ENCODE peak calls at places on chromosomes 12 and 14, in seven cellular contexts. One of them, this sample, is unnamed.

GRCh38 chr12:2482938-2483337 is 311.8 kb upstream of the FKBP4 start:
- DNase-seq in suprapubic skin: no peak
- DNase-seq in cardiac muscle cell: peak; percentile 19
- DNase-seq in upper lobe of right lung: no peak
- DNase-seq in fibroblast of lung: no peak
- DNase-seq in heart right ventricle: no peak
- DNase-seq in adrenal gland: no peak
- DNase-seq in this sample: no peak

GRCh38 chr14:71244341-71244740 is 337.1 kb downstream of the PCNX1 start:
- DNase-seq in suprapubic skin: no peak
- DNase-seq in cardiac muscle cell: peak; percentile 64
- DNase-seq in fibroblast of lung: no peak
- DNase-seq in heart right ventricle: no peak
- DNase-seq in adrenal gland: no peak
- DNase-seq in upper lobe of right lung: no peak
- DNase-seq in this sample: no peak

GRCh38 chr12:6347367-6348338 is 5.8 kb upstream of the TNFRSF1A start:
- DNase-seq in fibroblast of lung: peak; percentile 91
- DNase-seq in upper lobe of right lung: no peak
- DNase-seq in suprapubic skin: peak; percentile 85
- DNase-seq in heart right ventricle: peak; percentile 65
- DNase-seq in cardiac muscle cell: peak; percentile 98
- DNase-seq in adrenal gland: peak; percentile 73
- DNase-seq in this sample: no peak

GRCh38 chr12:58314610-58315009 is 373.2 kb downstream of the ATP23 start:
- DNase-seq in suprapubic skin: no peak
- DNase-seq in fibroblast of lung: peak; percentile 63
- DNase-seq in adrenal gland: no peak
- DNase-seq in heart right ventricle: no peak
- DNase-seq in cardiac muscle cell: peak; percentile 62
- DNase-seq in upper lobe of right lung: no peak
- DNase-seq in this sample: peak; percentile 13

GRCh38 chr12:121577443-121578180 is 3.2 kb downstream of the KDM2B start:
- DNase-seq in heart right ventricle: no peak
- DNase-seq in cardiac muscle cell: no peak
- DNase-seq in suprapubic skin: no peak
- DNase-seq in adrenal gland: no peak
- DNase-seq in upper lobe of right lung: no peak
- DNase-seq in fibroblast of lung: no peak
- DNase-seq in this sample: no peak

GRCh38 chr12:76183459-76184186 is 99.1 kb upstream of the NAP1L1 start:
- DNase-seq in heart right ventricle: no peak
- DNase-seq in upper lobe of right lung: no peak
- DNase-seq in cardiac muscle cell: peak; percentile 97
- DNase-seq in suprapubic skin: no peak
- DNase-seq in adrenal gland: peak; percentile 89
- DNase-seq in fibroblast of lung: peak; percentile 99
- DNase-seq in this sample: peak; percentile 84

GRCh38 chr14:49769171-49769570 is 1.2 kb downstream of the KLHDC2 start:
- DNase-seq in upper lobe of right lung: no peak
- DNase-seq in fibroblast of lung: peak; percentile 58
- DNase-seq in cardiac muscle cell: peak; percentile 61
- DNase-seq in suprapubic skin: no peak
- DNase-seq in heart right ventricle: no peak
- DNase-seq in adrenal gland: no peak
- DNase-seq in this sample: peak; percentile 28

GRCh38 chr12:110345176-110345651 is 58.3 kb downstream of the ANAPC7 start:
- DNase-seq in suprapubic skin: peak; percentile 73
- DNase-seq in cardiac muscle cell: peak; percentile 24
- DNase-seq in adrenal gland: no peak
- DNase-seq in heart right ventricle: no peak
- DNase-seq in fibroblast of lung: no peak
- DNase-seq in upper lobe of right lung: no peak
- DNase-seq in this sample: no peak

GRCh38 chr12:5830121-5830520 is 114.9 kb downstream of the ANO2 start:
- DNase-seq in cardiac muscle cell: no peak
- DNase-seq in heart right ventricle: no peak
- DNase-seq in upper lobe of right lung: no peak
- DNase-seq in fibroblast of lung: no peak
- DNase-seq in suprapubic skin: no peak
- DNase-seq in adrenal gland: no peak
- DNase-seq in this sample: no peak

GRCh38 chr14:75440733-75441474 is 13.1 kb downstream of the JDP2 start:
- DNase-seq in suprapubic skin: no peak
- DNase-seq in fibroblast of lung: peak; percentile 95
- DNase-seq in upper lobe of right lung: no peak
- DNase-seq in adrenal gland: no peak
- DNase-seq in heart right ventricle: peak; percentile 51
- DNase-seq in cardiac muscle cell: peak; percentile 88
- DNase-seq in this sample: peak; percentile 50

GRCh38 chr12:93844385-93844784 is 167.2 kb downstream of the CRADD start:
- DNase-seq in fibroblast of lung: no peak
- DNase-seq in upper lobe of right lung: no peak
- DNase-seq in heart right ventricle: no peak
- DNase-seq in adrenal gland: no peak
- DNase-seq in suprapubic skin: no peak
- DNase-seq in cardiac muscle cell: no peak
- DNase-seq in this sample: no peak

GRCh38 chr12:52294803-52295202 is 3.5 kb upstream of the KRT81 start:
- DNase-seq in suprapubic skin: no peak
- DNase-seq in cardiac muscle cell: no peak
- DNase-seq in upper lobe of right lung: no peak
- DNase-seq in adrenal gland: no peak
- DNase-seq in heart right ventricle: no peak
- DNase-seq in fibroblast of lung: no peak
- DNase-seq in this sample: no peak

GRCh38 chr12:19643635-19644034 is 204.3 kb downstream of the AEBP2 start:
- DNase-seq in cardiac muscle cell: peak; percentile 77
- DNase-seq in heart right ventricle: no peak
- DNase-seq in suprapubic skin: no peak
- DNase-seq in adrenal gland: no peak
- DNase-seq in upper lobe of right lung: no peak
- DNase-seq in fibroblast of lung: peak; percentile 76
- DNase-seq in this sample: no peak

GRCh38 chr14:92026548-92027190 is 13.2 kb downstream of the TRIP11 start:
- DNase-seq in cardiac muscle cell: no peak
- DNase-seq in suprapubic skin: no peak
- DNase-seq in adrenal gland: no peak
- DNase-seq in upper lobe of right lung: no peak
- DNase-seq in heart right ventricle: no peak
- DNase-seq in fibroblast of lung: no peak
- DNase-seq in this sample: no peak

GRCh38 chr14:55645845-55646832 is 66.1 kb downstream of the KTN1 start:
- DNase-seq in heart right ventricle: no peak
- DNase-seq in adrenal gland: no peak
- DNase-seq in fibroblast of lung: no peak
- DNase-seq in cardiac muscle cell: no peak
- DNase-seq in suprapubic skin: no peak
- DNase-seq in upper lobe of right lung: no peak
- DNase-seq in this sample: no peak

GRCh38 chr12:57111046-57111698 is at the start of gene STAT6:
- DNase-seq in heart right ventricle: peak; percentile 75
- DNase-seq in suprapubic skin: peak; percentile 91
- DNase-seq in upper lobe of right lung: peak; percentile 91
- DNase-seq in cardiac muscle cell: peak; percentile 97
- DNase-seq in fibroblast of lung: peak; percentile 90
- DNase-seq in adrenal gland: peak; percentile 86
- DNase-seq in this sample: no peak

GRCh38 chr14:65228956-65229355 is 126.6 kb upstream of the MAX start:
- DNase-seq in cardiac muscle cell: no peak
- DNase-seq in heart right ventricle: no peak
- DNase-seq in adrenal gland: no peak
- DNase-seq in fibroblast of lung: no peak
- DNase-seq in upper lobe of right lung: no peak
- DNase-seq in suprapubic skin: peak; percentile 2
- DNase-seq in this sample: no peak

GRCh38 chr14:65228436-65228835 is 126.1 kb upstream of the MAX start:
- DNase-seq in cardiac muscle cell: no peak
- DNase-seq in upper lobe of right lung: no peak
- DNase-seq in suprapubic skin: peak; percentile 14
- DNase-seq in adrenal gland: no peak
- DNase-seq in heart right ventricle: no peak
- DNase-seq in fibroblast of lung: no peak
- DNase-seq in this sample: no peak

GRCh38 chr14:65231286-65231980 is 129.1 kb upstream of the MAX start:
- DNase-seq in suprapubic skin: peak; percentile 4
- DNase-seq in upper lobe of right lung: no peak
- DNase-seq in adrenal gland: no peak
- DNase-seq in cardiac muscle cell: no peak
- DNase-seq in heart right ventricle: no peak
- DNase-seq in fibroblast of lung: no peak
- DNase-seq in this sample: no peak

GRCh38 chr14:65230287-65230728 is 128.0 kb upstream of the MAX start:
- DNase-seq in suprapubic skin: no peak
- DNase-seq in adrenal gland: no peak
- DNase-seq in cardiac muscle cell: peak; percentile 84
- DNase-seq in fibroblast of lung: no peak
- DNase-seq in upper lobe of right lung: peak; percentile 73
- DNase-seq in heart right ventricle: peak; percentile 38
- DNase-seq in this sample: no peak

DNA sequence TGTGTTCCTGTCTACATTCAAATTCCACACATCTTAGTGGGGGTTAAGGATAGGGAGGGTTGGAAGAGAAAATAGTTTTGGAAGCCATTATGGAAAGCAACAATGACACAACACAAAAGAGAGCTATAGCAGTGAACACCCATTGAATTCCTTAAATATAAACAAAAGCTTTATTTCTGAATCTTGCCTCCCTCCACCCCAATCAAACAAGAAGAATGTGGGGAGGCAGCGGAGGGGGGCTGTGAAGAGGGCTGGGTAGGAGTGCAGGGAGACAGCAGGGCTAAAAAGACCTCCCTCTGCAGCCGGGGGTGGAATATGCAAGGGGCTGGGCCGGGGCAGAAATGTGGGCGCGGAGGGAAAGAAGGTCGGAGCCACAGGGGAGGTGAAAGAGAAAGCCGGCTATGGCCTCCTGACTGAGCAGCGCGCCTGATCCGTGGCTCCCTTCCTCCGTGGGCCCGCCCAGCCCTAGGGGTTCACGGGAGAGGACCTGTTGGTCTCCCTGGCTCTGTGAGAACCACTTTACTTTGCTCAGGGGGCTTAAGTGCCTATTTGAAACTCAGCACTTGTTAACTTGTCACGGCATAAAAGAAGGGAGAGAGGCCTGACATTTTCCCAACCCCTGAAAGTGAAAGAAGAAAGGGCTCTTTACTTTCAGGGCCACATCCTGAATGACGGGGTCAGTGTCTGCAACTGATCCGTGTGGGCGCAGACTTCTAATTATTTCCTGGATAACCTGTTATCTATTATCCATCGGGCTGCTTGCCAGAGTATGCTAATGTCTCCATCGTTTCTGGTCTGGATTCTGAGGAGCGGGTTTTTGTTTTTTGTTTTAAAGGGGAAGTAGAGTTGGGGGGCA is 127.3 kb upstream of the MAX start:
- DNase-seq in heart right ventricle: peak; percentile 49
- DNase-seq in upper lobe of right lung: peak; percentile 76
- DNase-seq in suprapubic skin: peak; percentile 71
- DNase-seq in adrenal gland: peak; percentile 37
- DNase-seq in cardiac muscle cell: peak; percentile 59
- DNase-seq in fibroblast of lung: peak; percentile 51
- DNase-seq in this sample: no peak
- TF ChIP-seq CTCF in heart right ventricle: no peak
- TF ChIP-seq CTCF in upper lobe of right lung: no peak
- TF ChIP-seq CTCF in suprapubic skin: no peak
- TF ChIP-seq CTCF in adrenal gland: no peak
- TF ChIP-seq CTCF in cardiac muscle cell: no peak
- TF ChIP-seq CTCF in fibroblast of lung: no peak
- TF ChIP-seq CTCF in this sample: peak; percentile 4

DNA sequence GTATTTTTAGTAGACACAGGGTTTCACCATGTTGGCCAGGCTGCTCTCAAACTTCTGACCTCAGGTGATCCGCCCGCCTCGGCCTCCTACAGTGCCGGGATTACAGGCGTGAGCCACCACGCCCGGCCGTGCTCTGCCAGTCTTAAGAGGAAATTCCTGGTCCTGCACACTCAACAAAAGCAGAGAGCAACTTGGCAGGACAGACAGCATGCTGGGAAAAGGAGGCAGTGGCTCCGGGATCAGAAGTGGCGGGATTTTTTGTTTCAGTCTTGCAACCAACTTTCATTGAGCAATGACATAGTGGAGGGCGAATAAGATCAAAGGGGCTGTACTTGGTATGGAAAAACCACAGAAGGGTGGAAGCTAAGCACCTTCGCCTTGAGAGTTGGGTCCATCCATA is 2.1 kb downstream of the CKAP4 start:
- DNase-seq in adrenal gland: peak; percentile 65
- DNase-seq in upper lobe of right lung: peak; percentile 87
- DNase-seq in fibroblast of lung: peak; percentile 63
- DNase-seq in cardiac muscle cell: peak; percentile 88
- DNase-seq in suprapubic skin: peak; percentile 84
- DNase-seq in heart right ventricle: no peak
- DNase-seq in this sample: no peak
- H3K4me3 ChIP-seq in adrenal gland: no peak overlapping the region
- H3K4me3 ChIP-seq in upper lobe of right lung: peak overlapping the region; percentile 88
- H3K4me3 ChIP-seq in fibroblast of lung: peak overlapping the region; percentile 90
- H3K4me3 ChIP-seq in cardiac muscle cell: peak overlapping the region; percentile 49
- H3K4me3 ChIP-seq in suprapubic skin: peak overlapping the region; percentile 91
- H3K4me3 ChIP-seq in heart right ventricle: peak overlapping the region; percentile 67
- H3K4me3 ChIP-seq in this sample: peak overlapping the region; percentile 28

DNA sequence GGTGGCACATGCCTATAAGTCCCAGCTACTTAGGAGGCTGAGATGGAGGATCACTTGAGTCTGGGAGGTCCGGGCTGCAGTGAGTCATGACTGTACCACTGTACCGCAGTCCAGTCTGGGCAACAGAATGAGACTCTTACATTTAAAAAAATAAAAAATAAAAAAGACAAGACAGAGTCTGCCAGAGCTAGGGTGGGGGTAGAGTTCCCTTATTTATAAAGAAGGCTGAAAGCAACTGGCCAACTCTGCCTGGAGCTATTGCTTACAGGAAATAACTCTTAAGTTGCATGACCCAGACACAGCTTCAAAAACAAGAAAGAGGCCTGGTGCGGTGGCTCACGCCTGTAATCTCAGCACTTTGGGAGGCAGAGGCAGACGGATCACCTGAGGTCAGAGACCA is 31.5 kb downstream of the NUMB start:
- DNase-seq in upper lobe of right lung: peak; percentile 38
- DNase-seq in cardiac muscle cell: peak; percentile 60
- DNase-seq in fibroblast of lung: peak; percentile 34
- DNase-seq in adrenal gland: no peak
- DNase-seq in heart right ventricle: no peak
- DNase-seq in suprapubic skin: no peak
- DNase-seq in this sample: peak; percentile 27
- H3K27me3 ChIP-seq in upper lobe of right lung: no peaks in the 10 kb centered on the region
- H3K27me3 ChIP-seq in cardiac muscle cell: no peaks in the 10 kb centered on the region
- H3K27me3 ChIP-seq in fibroblast of lung: no peaks in the 10 kb centered on the region
- H3K27me3 ChIP-seq in adrenal gland: no peaks in the 10 kb centered on the region
- H3K27me3 ChIP-seq in heart right ventricle: no peaks in the 10 kb centered on the region
- H3K27me3 ChIP-seq in suprapubic skin: no peaks in the 10 kb centered on the region
- H3K27me3 ChIP-seq in this sample: no peaks in the 10 kb centered on the region

DNA sequence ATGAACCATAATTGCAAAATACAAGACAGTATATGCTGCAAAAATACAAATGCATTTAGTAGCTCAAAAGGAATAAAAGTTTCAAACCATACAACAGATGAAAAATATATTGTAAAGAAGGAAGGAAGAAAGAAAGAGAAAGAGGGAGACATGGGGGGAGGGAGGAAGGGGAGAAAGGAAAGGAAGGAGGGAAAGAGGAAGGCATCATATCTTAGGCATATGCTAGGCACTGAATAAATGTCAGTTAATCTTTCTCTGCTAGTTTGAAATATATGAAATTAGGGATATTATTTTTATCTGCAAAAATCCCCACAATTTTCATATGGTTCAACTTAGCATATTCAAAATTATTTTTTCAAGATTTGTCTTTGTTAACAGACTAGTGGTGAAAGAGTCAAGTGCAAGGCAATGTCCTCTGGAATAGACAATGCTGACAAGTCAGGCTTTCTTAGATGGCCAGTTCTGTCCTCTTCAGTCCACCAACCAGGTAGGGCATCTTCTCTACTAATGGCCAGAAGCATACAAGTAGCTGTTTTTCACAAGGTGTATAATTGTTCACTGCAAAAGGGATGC is 506.4 kb downstream of the PRKD1 start:
- DNase-seq in adrenal gland: no peak
- DNase-seq in cardiac muscle cell: no peak
- DNase-seq in suprapubic skin: no peak
- DNase-seq in upper lobe of right lung: no peak
- DNase-seq in fibroblast of lung: no peak
- DNase-seq in heart right ventricle: no peak
- DNase-seq in this sample: no peak
- TF ChIP-seq CTCF in adrenal gland: no peak
- TF ChIP-seq CTCF in cardiac muscle cell: no peak
- TF ChIP-seq CTCF in suprapubic skin: no peak
- TF ChIP-seq CTCF in upper lobe of right lung: no peak
- TF ChIP-seq CTCF in fibroblast of lung: no peak
- TF ChIP-seq CTCF in heart right ventricle: no peak
- TF ChIP-seq CTCF in this sample: no peak

This sample was measured in BJ.